ENCODE peak calls at places on chromosomes 6 and 20, in eight cellular contexts. One of them, this sample, is unnamed.

GRCh38 chr6:158654960-158655485 is 5.2 kb downstream of the SYTL3 start:
- DNase-seq in activated T-helper 1 cell treated with anti-CD3 and anti-CD28 coated beads, Interleukin-2, amount 50 U/mL, for 16 hours: no peak
- DNase-seq in activated CD8-positive, alpha-beta memory T cell treated with anti-CD3 and anti-CD28 coated beads, Interleukin-2, amount 10 ng/mL, durations not matched to agents 7 days and 5 days: peak; percentile 37
- DNase-seq in colonic mucosa: peak; percentile 38
- DNase-seq in anterior cingulate cortex: no peak
- DNase-seq in fibroblast of gingiva: peak; percentile 21
- DNase-seq in activated T-cell treated with anti-CD3 and anti-CD28 coated beads, Interleukin-2, amount 50 U/mL, for 24 hours: no peak
- DNase-seq in memory B cell: no peak
- DNase-seq in this sample: no peak

GRCh38 chr6:17276766-17277165 is 4.4 kb upstream of the RBM24 start:
- DNase-seq in colonic mucosa: no peak
- DNase-seq in activated CD8-positive, alpha-beta memory T cell treated with anti-CD3 and anti-CD28 coated beads, Interleukin-2, amount 10 ng/mL, durations not matched to agents 7 days and 5 days: no peak
- DNase-seq in activated T-helper 1 cell treated with anti-CD3 and anti-CD28 coated beads, Interleukin-2, amount 50 U/mL, for 16 hours: no peak
- DNase-seq in memory B cell: no peak
- DNase-seq in anterior cingulate cortex: no peak
- DNase-seq in activated T-cell treated with anti-CD3 and anti-CD28 coated beads, Interleukin-2, amount 50 U/mL, for 24 hours: no peak
- DNase-seq in fibroblast of gingiva: peak; percentile 41
- DNase-seq in this sample: no peak

GRCh38 chr20:47479093-47479492 is 22.6 kb upstream of the NCOA3 start:
- DNase-seq in activated T-helper 1 cell treated with anti-CD3 and anti-CD28 coated beads, Interleukin-2, amount 50 U/mL, for 16 hours: no peak
- DNase-seq in anterior cingulate cortex: no peak
- DNase-seq in activated CD8-positive, alpha-beta memory T cell treated with anti-CD3 and anti-CD28 coated beads, Interleukin-2, amount 10 ng/mL, durations not matched to agents 7 days and 5 days: no peak
- DNase-seq in activated T-cell treated with anti-CD3 and anti-CD28 coated beads, Interleukin-2, amount 50 U/mL, for 24 hours: no peak
- DNase-seq in fibroblast of gingiva: no peak
- DNase-seq in memory B cell: no peak
- DNase-seq in colonic mucosa: no peak
- DNase-seq in this sample: no peak

GRCh38 chr6:153034139-153034538 is 31.6 kb upstream of the MTRF1L start:
- DNase-seq in memory B cell: no peak
- DNase-seq in anterior cingulate cortex: no peak
- DNase-seq in activated T-cell treated with anti-CD3 and anti-CD28 coated beads, Interleukin-2, amount 50 U/mL, for 24 hours: no peak
- DNase-seq in colonic mucosa: no peak
- DNase-seq in activated T-helper 1 cell treated with anti-CD3 and anti-CD28 coated beads, Interleukin-2, amount 50 U/mL, for 16 hours: no peak
- DNase-seq in fibroblast of gingiva: no peak
- DNase-seq in activated CD8-positive, alpha-beta memory T cell treated with anti-CD3 and anti-CD28 coated beads, Interleukin-2, amount 10 ng/mL, durations not matched to agents 7 days and 5 days: no peak
- DNase-seq in this sample: no peak

GRCh38 chr20:58547527-58548475 is 32.6 kb upstream of the APCDD1L start:
- DNase-seq in activated T-helper 1 cell treated with anti-CD3 and anti-CD28 coated beads, Interleukin-2, amount 50 U/mL, for 16 hours: no peak
- DNase-seq in memory B cell: no peak
- DNase-seq in activated T-cell treated with anti-CD3 and anti-CD28 coated beads, Interleukin-2, amount 50 U/mL, for 24 hours: no peak
- DNase-seq in colonic mucosa: no peak
- DNase-seq in activated CD8-positive, alpha-beta memory T cell treated with anti-CD3 and anti-CD28 coated beads, Interleukin-2, amount 10 ng/mL, durations not matched to agents 7 days and 5 days: peak; percentile 25
- DNase-seq in anterior cingulate cortex: no peak
- DNase-seq in fibroblast of gingiva: no peak
- DNase-seq in this sample: no peak

GRCh38 chr6:126188271-126188909 is 151.5 kb upstream of the CENPW start:
- DNase-seq in activated T-helper 1 cell treated with anti-CD3 and anti-CD28 coated beads, Interleukin-2, amount 50 U/mL, for 16 hours: no peak
- DNase-seq in memory B cell: no peak
- DNase-seq in activated CD8-positive, alpha-beta memory T cell treated with anti-CD3 and anti-CD28 coated beads, Interleukin-2, amount 10 ng/mL, durations not matched to agents 7 days and 5 days: no peak
- DNase-seq in activated T-cell treated with anti-CD3 and anti-CD28 coated beads, Interleukin-2, amount 50 U/mL, for 24 hours: no peak
- DNase-seq in fibroblast of gingiva: peak; percentile 82
- DNase-seq in colonic mucosa: no peak
- DNase-seq in anterior cingulate cortex: no peak
- DNase-seq in this sample: no peak

GRCh38 chr6:33459226-33459625 is 4.8 kb downstream of the ZBTB9 start:
- DNase-seq in activated T-cell treated with anti-CD3 and anti-CD28 coated beads, Interleukin-2, amount 50 U/mL, for 24 hours: no peak
- DNase-seq in fibroblast of gingiva: no peak
- DNase-seq in colonic mucosa: no peak
- DNase-seq in memory B cell: no peak
- DNase-seq in activated CD8-positive, alpha-beta memory T cell treated with anti-CD3 and anti-CD28 coated beads, Interleukin-2, amount 10 ng/mL, durations not matched to agents 7 days and 5 days: no peak
- DNase-seq in anterior cingulate cortex: no peak
- DNase-seq in activated T-helper 1 cell treated with anti-CD3 and anti-CD28 coated beads, Interleukin-2, amount 50 U/mL, for 16 hours: no peak
- DNase-seq in this sample: no peak

GRCh38 chr6:119612871-119613515 is 263.4 kb upstream of the MAN1A1 start:
- DNase-seq in activated T-helper 1 cell treated with anti-CD3 and anti-CD28 coated beads, Interleukin-2, amount 50 U/mL, for 16 hours: no peak
- DNase-seq in fibroblast of gingiva: peak; percentile 24
- DNase-seq in anterior cingulate cortex: no peak
- DNase-seq in activated T-cell treated with anti-CD3 and anti-CD28 coated beads, Interleukin-2, amount 50 U/mL, for 24 hours: no peak
- DNase-seq in activated CD8-positive, alpha-beta memory T cell treated with anti-CD3 and anti-CD28 coated beads, Interleukin-2, amount 10 ng/mL, durations not matched to agents 7 days and 5 days: no peak
- DNase-seq in colonic mucosa: no peak
- DNase-seq in memory B cell: no peak
- DNase-seq in this sample: no peak

GRCh38 chr20:50332491-50332980 is 141.9 kb downstream of the CEBPB start:
- DNase-seq in fibroblast of gingiva: no peak
- DNase-seq in activated CD8-positive, alpha-beta memory T cell treated with anti-CD3 and anti-CD28 coated beads, Interleukin-2, amount 10 ng/mL, durations not matched to agents 7 days and 5 days: no peak
- DNase-seq in memory B cell: no peak
- DNase-seq in colonic mucosa: no peak
- DNase-seq in anterior cingulate cortex: no peak
- DNase-seq in activated T-helper 1 cell treated with anti-CD3 and anti-CD28 coated beads, Interleukin-2, amount 50 U/mL, for 16 hours: no peak
- DNase-seq in activated T-cell treated with anti-CD3 and anti-CD28 coated beads, Interleukin-2, amount 50 U/mL, for 24 hours: no peak
- DNase-seq in this sample: no peak

GRCh38 chr6:113291751-113292445 is 565.2 kb upstream of the MARCKS start:
- DNase-seq in fibroblast of gingiva: peak; percentile 62
- DNase-seq in activated T-cell treated with anti-CD3 and anti-CD28 coated beads, Interleukin-2, amount 50 U/mL, for 24 hours: no peak
- DNase-seq in activated CD8-positive, alpha-beta memory T cell treated with anti-CD3 and anti-CD28 coated beads, Interleukin-2, amount 10 ng/mL, durations not matched to agents 7 days and 5 days: no peak
- DNase-seq in anterior cingulate cortex: no peak
- DNase-seq in activated T-helper 1 cell treated with anti-CD3 and anti-CD28 coated beads, Interleukin-2, amount 50 U/mL, for 16 hours: no peak
- DNase-seq in colonic mucosa: no peak
- DNase-seq in memory B cell: no peak
- DNase-seq in this sample: no peak

GRCh38 chr20:22801528-22801927 is 217.2 kb upstream of the FOXA2 start:
- DNase-seq in activated T-cell treated with anti-CD3 and anti-CD28 coated beads, Interleukin-2, amount 50 U/mL, for 24 hours: no peak
- DNase-seq in anterior cingulate cortex: no peak
- DNase-seq in colonic mucosa: no peak
- DNase-seq in memory B cell: no peak
- DNase-seq in activated T-helper 1 cell treated with anti-CD3 and anti-CD28 coated beads, Interleukin-2, amount 50 U/mL, for 16 hours: no peak
- DNase-seq in activated CD8-positive, alpha-beta memory T cell treated with anti-CD3 and anti-CD28 coated beads, Interleukin-2, amount 10 ng/mL, durations not matched to agents 7 days and 5 days: no peak
- DNase-seq in fibroblast of gingiva: peak; percentile 48
- DNase-seq in this sample: no peak

GRCh38 chr6:43806041-43806757 is 36.2 kb downstream of the VEGFA start:
- DNase-seq in memory B cell: no peak
- DNase-seq in colonic mucosa: peak; percentile 93
- DNase-seq in fibroblast of gingiva: peak; percentile 27
- DNase-seq in anterior cingulate cortex: no peak
- DNase-seq in activated T-helper 1 cell treated with anti-CD3 and anti-CD28 coated beads, Interleukin-2, amount 50 U/mL, for 16 hours: no peak
- DNase-seq in activated T-cell treated with anti-CD3 and anti-CD28 coated beads, Interleukin-2, amount 50 U/mL, for 24 hours: no peak
- DNase-seq in activated CD8-positive, alpha-beta memory T cell treated with anti-CD3 and anti-CD28 coated beads, Interleukin-2, amount 10 ng/mL, durations not matched to agents 7 days and 5 days: no peak
- DNase-seq in this sample: peak; percentile 82

GRCh38 chr6:66179363-66179762 is 472.3 kb upstream of the EYS start:
- DNase-seq in memory B cell: no peak
- DNase-seq in activated CD8-positive, alpha-beta memory T cell treated with anti-CD3 and anti-CD28 coated beads, Interleukin-2, amount 10 ng/mL, durations not matched to agents 7 days and 5 days: no peak
- DNase-seq in colonic mucosa: no peak
- DNase-seq in anterior cingulate cortex: no peak
- DNase-seq in activated T-cell treated with anti-CD3 and anti-CD28 coated beads, Interleukin-2, amount 50 U/mL, for 24 hours: no peak
- DNase-seq in activated T-helper 1 cell treated with anti-CD3 and anti-CD28 coated beads, Interleukin-2, amount 50 U/mL, for 16 hours: no peak
- DNase-seq in fibroblast of gingiva: no peak
- DNase-seq in this sample: no peak

GRCh38 chr6:168307011-168307694 is 12.4 kb downstream of the DACT2 start:
- DNase-seq in activated T-helper 1 cell treated with anti-CD3 and anti-CD28 coated beads, Interleukin-2, amount 50 U/mL, for 16 hours: no peak
- DNase-seq in memory B cell: no peak
- DNase-seq in anterior cingulate cortex: no peak
- DNase-seq in activated T-cell treated with anti-CD3 and anti-CD28 coated beads, Interleukin-2, amount 50 U/mL, for 24 hours: no peak
- DNase-seq in activated CD8-positive, alpha-beta memory T cell treated with anti-CD3 and anti-CD28 coated beads, Interleukin-2, amount 10 ng/mL, durations not matched to agents 7 days and 5 days: no peak
- DNase-seq in colonic mucosa: no peak
- DNase-seq in fibroblast of gingiva: no peak
- DNase-seq in this sample: no peak

GRCh38 chr6:33815854-33816253 is 12.1 kb upstream of the MLN start:
- DNase-seq in memory B cell: no peak
- DNase-seq in anterior cingulate cortex: no peak
- DNase-seq in activated CD8-positive, alpha-beta memory T cell treated with anti-CD3 and anti-CD28 coated beads, Interleukin-2, amount 10 ng/mL, durations not matched to agents 7 days and 5 days: no peak
- DNase-seq in activated T-helper 1 cell treated with anti-CD3 and anti-CD28 coated beads, Interleukin-2, amount 50 U/mL, for 16 hours: no peak
- DNase-seq in activated T-cell treated with anti-CD3 and anti-CD28 coated beads, Interleukin-2, amount 50 U/mL, for 24 hours: no peak
- DNase-seq in fibroblast of gingiva: no peak
- DNase-seq in colonic mucosa: no peak
- DNase-seq in this sample: peak; percentile 48

GRCh38 chr20:60718743-60719142 is 533.3 kb upstream of the CDH4 start:
- DNase-seq in activated CD8-positive, alpha-beta memory T cell treated with anti-CD3 and anti-CD28 coated beads, Interleukin-2, amount 10 ng/mL, durations not matched to agents 7 days and 5 days: no peak
- DNase-seq in fibroblast of gingiva: no peak
- DNase-seq in activated T-cell treated with anti-CD3 and anti-CD28 coated beads, Interleukin-2, amount 50 U/mL, for 24 hours: no peak
- DNase-seq in anterior cingulate cortex: no peak
- DNase-seq in colonic mucosa: no peak
- DNase-seq in memory B cell: no peak
- DNase-seq in activated T-helper 1 cell treated with anti-CD3 and anti-CD28 coated beads, Interleukin-2, amount 50 U/mL, for 16 hours: no peak
- DNase-seq in this sample: no peak

GRCh38 chr20:4962257-4962855 is 39.0 kb downstream of the SLC23A2 start:
- DNase-seq in activated T-cell treated with anti-CD3 and anti-CD28 coated beads, Interleukin-2, amount 50 U/mL, for 24 hours: peak; percentile 35
- DNase-seq in activated T-helper 1 cell treated with anti-CD3 and anti-CD28 coated beads, Interleukin-2, amount 50 U/mL, for 16 hours: no peak
- DNase-seq in fibroblast of gingiva: no peak
- DNase-seq in activated CD8-positive, alpha-beta memory T cell treated with anti-CD3 and anti-CD28 coated beads, Interleukin-2, amount 10 ng/mL, durations not matched to agents 7 days and 5 days: peak; percentile 73
- DNase-seq in anterior cingulate cortex: no peak
- DNase-seq in colonic mucosa: no peak
- DNase-seq in memory B cell: no peak
- DNase-seq in this sample: no peak

GRCh38 chr20:5531318-5532081 is 214.7 kb upstream of the PROKR2 start:
- DNase-seq in activated T-helper 1 cell treated with anti-CD3 and anti-CD28 coated beads, Interleukin-2, amount 50 U/mL, for 16 hours: no peak
- DNase-seq in fibroblast of gingiva: peak; percentile 36
- DNase-seq in colonic mucosa: no peak
- DNase-seq in anterior cingulate cortex: no peak
- DNase-seq in activated CD8-positive, alpha-beta memory T cell treated with anti-CD3 and anti-CD28 coated beads, Interleukin-2, amount 10 ng/mL, durations not matched to agents 7 days and 5 days: no peak
- DNase-seq in memory B cell: no peak
- DNase-seq in activated T-cell treated with anti-CD3 and anti-CD28 coated beads, Interleukin-2, amount 50 U/mL, for 24 hours: no peak
- DNase-seq in this sample: no peak

GRCh38 chr20:25705830-25706351 is 9.2 kb upstream of the ZNF337 start:
- DNase-seq in colonic mucosa: no peak
- DNase-seq in fibroblast of gingiva: no peak
- DNase-seq in anterior cingulate cortex: no peak
- DNase-seq in activated T-cell treated with anti-CD3 and anti-CD28 coated beads, Interleukin-2, amount 50 U/mL, for 24 hours: no peak
- DNase-seq in activated CD8-positive, alpha-beta memory T cell treated with anti-CD3 and anti-CD28 coated beads, Interleukin-2, amount 10 ng/mL, durations not matched to agents 7 days and 5 days: no peak
- DNase-seq in activated T-helper 1 cell treated with anti-CD3 and anti-CD28 coated beads, Interleukin-2, amount 50 U/mL, for 16 hours: no peak
- DNase-seq in memory B cell: no peak
- DNase-seq in this sample: no peak

GRCh38 chr20:63061051-63061531 is 54.3 kb upstream of the BHLHE23 start:
- DNase-seq in activated CD8-positive, alpha-beta memory T cell treated with anti-CD3 and anti-CD28 coated beads, Interleukin-2, amount 10 ng/mL, durations not matched to agents 7 days and 5 days: no peak
- DNase-seq in anterior cingulate cortex: no peak
- DNase-seq in fibroblast of gingiva: no peak
- DNase-seq in memory B cell: no peak
- DNase-seq in activated T-helper 1 cell treated with anti-CD3 and anti-CD28 coated beads, Interleukin-2, amount 50 U/mL, for 16 hours: no peak
- DNase-seq in activated T-cell treated with anti-CD3 and anti-CD28 coated beads, Interleukin-2, amount 50 U/mL, for 24 hours: no peak
- DNase-seq in colonic mucosa: no peak
- DNase-seq in this sample: no peak

GRCh38 chr6:87366899-87367298 is 22.3 kb downstream of the C6orf163 start:
- DNase-seq in memory B cell: no peak
- DNase-seq in anterior cingulate cortex: no peak
- DNase-seq in fibroblast of gingiva: no peak
- DNase-seq in activated CD8-positive, alpha-beta memory T cell treated with anti-CD3 and anti-CD28 coated beads, Interleukin-2, amount 10 ng/mL, durations not matched to agents 7 days and 5 days: no peak
- DNase-seq in activated T-cell treated with anti-CD3 and anti-CD28 coated beads, Interleukin-2, amount 50 U/mL, for 24 hours: no peak
- DNase-seq in activated T-helper 1 cell treated with anti-CD3 and anti-CD28 coated beads, Interleukin-2, amount 50 U/mL, for 16 hours: no peak
- DNase-seq in colonic mucosa: no peak
- DNase-seq in this sample: no peak

GRCh38 chr6:13280253-13280652 is 48.1 kb downstream of the TBC1D7 start:
- DNase-seq in activated T-cell treated with anti-CD3 and anti-CD28 coated beads, Interleukin-2, amount 50 U/mL, for 24 hours: no peak
- DNase-seq in colonic mucosa: no peak
- DNase-seq in activated T-helper 1 cell treated with anti-CD3 and anti-CD28 coated beads, Interleukin-2, amount 50 U/mL, for 16 hours: no peak
- DNase-seq in anterior cingulate cortex: no peak
- DNase-seq in memory B cell: peak; percentile 29
- DNase-seq in fibroblast of gingiva: no peak
- DNase-seq in activated CD8-positive, alpha-beta memory T cell treated with anti-CD3 and anti-CD28 coated beads, Interleukin-2, amount 10 ng/mL, durations not matched to agents 7 days and 5 days: no peak
- DNase-seq in this sample: no peak

GRCh38 chr6:70668499-70668812 is 773 bp downstream of the SMAP1 start:
- DNase-seq in activated T-cell treated with anti-CD3 and anti-CD28 coated beads, Interleukin-2, amount 50 U/mL, for 24 hours: no peak
- DNase-seq in activated T-helper 1 cell treated with anti-CD3 and anti-CD28 coated beads, Interleukin-2, amount 50 U/mL, for 16 hours: peak; percentile 0
- DNase-seq in colonic mucosa: peak; percentile 80
- DNase-seq in activated CD8-positive, alpha-beta memory T cell treated with anti-CD3 and anti-CD28 coated beads, Interleukin-2, amount 10 ng/mL, durations not matched to agents 7 days and 5 days: no peak
- DNase-seq in memory B cell: no peak
- DNase-seq in anterior cingulate cortex: no peak
- DNase-seq in fibroblast of gingiva: no peak
- DNase-seq in this sample: no peak

GRCh38 chr6:169445661-169446581 is 192.3 kb upstream of the THBS2 start:
- DNase-seq in anterior cingulate cortex: no peak
- DNase-seq in colonic mucosa: peak; percentile 54
- DNase-seq in activated T-cell treated with anti-CD3 and anti-CD28 coated beads, Interleukin-2, amount 50 U/mL, for 24 hours: no peak
- DNase-seq in memory B cell: no peak
- DNase-seq in fibroblast of gingiva: no peak
- DNase-seq in activated CD8-positive, alpha-beta memory T cell treated with anti-CD3 and anti-CD28 coated beads, Interleukin-2, amount 10 ng/mL, durations not matched to agents 7 days and 5 days: no peak
- DNase-seq in activated T-helper 1 cell treated with anti-CD3 and anti-CD28 coated beads, Interleukin-2, amount 50 U/mL, for 16 hours: no peak
- DNase-seq in this sample: peak; percentile 41

GRCh38 chr20:2840138-2840966 is at the start of the genes PCED1A and VPS16:
- DNase-seq in colonic mucosa: peak; percentile 86
- DNase-seq in memory B cell: peak; percentile 88
- DNase-seq in fibroblast of gingiva: peak; percentile 85
- DNase-seq in activated T-cell treated with anti-CD3 and anti-CD28 coated beads, Interleukin-2, amount 50 U/mL, for 24 hours: peak; percentile 97
- DNase-seq in activated CD8-positive, alpha-beta memory T cell treated with anti-CD3 and anti-CD28 coated beads, Interleukin-2, amount 10 ng/mL, durations not matched to agents 7 days and 5 days: peak; percentile 92
- DNase-seq in activated T-helper 1 cell treated with anti-CD3 and anti-CD28 coated beads, Interleukin-2, amount 50 U/mL, for 16 hours: peak; percentile 83
- DNase-seq in anterior cingulate cortex: peak; percentile 84
- DNase-seq in this sample: peak; percentile 85

GRCh38 chr20:25864326-25864970 is 167.8 kb upstream of the ZNF337 start:
- DNase-seq in fibroblast of gingiva: no peak
- DNase-seq in anterior cingulate cortex: no peak
- DNase-seq in activated T-cell treated with anti-CD3 and anti-CD28 coated beads, Interleukin-2, amount 50 U/mL, for 24 hours: no peak
- DNase-seq in activated T-helper 1 cell treated with anti-CD3 and anti-CD28 coated beads, Interleukin-2, amount 50 U/mL, for 16 hours: no peak
- DNase-seq in activated CD8-positive, alpha-beta memory T cell treated with anti-CD3 and anti-CD28 coated beads, Interleukin-2, amount 10 ng/mL, durations not matched to agents 7 days and 5 days: no peak
- DNase-seq in memory B cell: no peak
- DNase-seq in colonic mucosa: no peak
- DNase-seq in this sample: no peak

GRCh38 chr6:25706314-25707014 is 48.1 kb upstream of the SLC17A4 start:
- DNase-seq in activated CD8-positive, alpha-beta memory T cell treated with anti-CD3 and anti-CD28 coated beads, Interleukin-2, amount 10 ng/mL, durations not matched to agents 7 days and 5 days: no peak
- DNase-seq in anterior cingulate cortex: no peak
- DNase-seq in colonic mucosa: no peak
- DNase-seq in memory B cell: no peak
- DNase-seq in activated T-helper 1 cell treated with anti-CD3 and anti-CD28 coated beads, Interleukin-2, amount 50 U/mL, for 16 hours: no peak
- DNase-seq in fibroblast of gingiva: no peak
- DNase-seq in activated T-cell treated with anti-CD3 and anti-CD28 coated beads, Interleukin-2, amount 50 U/mL, for 24 hours: no peak
- DNase-seq in this sample: no peak

GRCh38 chr6:40903456-40903855 is 135.6 kb downstream of the UNC5CL start:
- DNase-seq in memory B cell: no peak
- DNase-seq in activated T-cell treated with anti-CD3 and anti-CD28 coated beads, Interleukin-2, amount 50 U/mL, for 24 hours: no peak
- DNase-seq in activated CD8-positive, alpha-beta memory T cell treated with anti-CD3 and anti-CD28 coated beads, Interleukin-2, amount 10 ng/mL, durations not matched to agents 7 days and 5 days: no peak
- DNase-seq in anterior cingulate cortex: no peak
- DNase-seq in activated T-helper 1 cell treated with anti-CD3 and anti-CD28 coated beads, Interleukin-2, amount 50 U/mL, for 16 hours: no peak
- DNase-seq in fibroblast of gingiva: no peak
- DNase-seq in colonic mucosa: no peak
- DNase-seq in this sample: no peak

GRCh38 chr6:38396209-38396608 is 243.5 kb downstream of the BTBD9 start:
- DNase-seq in colonic mucosa: no peak
- DNase-seq in memory B cell: no peak
- DNase-seq in activated T-helper 1 cell treated with anti-CD3 and anti-CD28 coated beads, Interleukin-2, amount 50 U/mL, for 16 hours: no peak
- DNase-seq in activated CD8-positive, alpha-beta memory T cell treated with anti-CD3 and anti-CD28 coated beads, Interleukin-2, amount 10 ng/mL, durations not matched to agents 7 days and 5 days: no peak
- DNase-seq in anterior cingulate cortex: no peak
- DNase-seq in activated T-cell treated with anti-CD3 and anti-CD28 coated beads, Interleukin-2, amount 50 U/mL, for 24 hours: no peak
- DNase-seq in fibroblast of gingiva: no peak
- DNase-seq in this sample: peak; percentile 29

GRCh38 chr6:125294036-125294435 is 7.7 kb downstream of the HDDC2 start:
- DNase-seq in memory B cell: no peak
- DNase-seq in activated CD8-positive, alpha-beta memory T cell treated with anti-CD3 and anti-CD28 coated beads, Interleukin-2, amount 10 ng/mL, durations not matched to agents 7 days and 5 days: no peak
- DNase-seq in activated T-helper 1 cell treated with anti-CD3 and anti-CD28 coated beads, Interleukin-2, amount 50 U/mL, for 16 hours: no peak
- DNase-seq in activated T-cell treated with anti-CD3 and anti-CD28 coated beads, Interleukin-2, amount 50 U/mL, for 24 hours: no peak
- DNase-seq in fibroblast of gingiva: peak; percentile 35
- DNase-seq in colonic mucosa: no peak
- DNase-seq in anterior cingulate cortex: no peak
- DNase-seq in this sample: no peak

GRCh38 chr6:86256615-86257187 is 614.0 kb upstream of the SYNCRIP start:
- DNase-seq in colonic mucosa: no peak
- DNase-seq in activated CD8-positive, alpha-beta memory T cell treated with anti-CD3 and anti-CD28 coated beads, Interleukin-2, amount 10 ng/mL, durations not matched to agents 7 days and 5 days: no peak
- DNase-seq in fibroblast of gingiva: no peak
- DNase-seq in activated T-helper 1 cell treated with anti-CD3 and anti-CD28 coated beads, Interleukin-2, amount 50 U/mL, for 16 hours: no peak
- DNase-seq in memory B cell: no peak
- DNase-seq in activated T-cell treated with anti-CD3 and anti-CD28 coated beads, Interleukin-2, amount 50 U/mL, for 24 hours: no peak
- DNase-seq in anterior cingulate cortex: no peak
- DNase-seq in this sample: no peak

GRCh38 chr6:100283288-100283687 is 181.4 kb downstream of the SIM1 start:
- DNase-seq in fibroblast of gingiva: peak; percentile 20
- DNase-seq in activated CD8-positive, alpha-beta memory T cell treated with anti-CD3 and anti-CD28 coated beads, Interleukin-2, amount 10 ng/mL, durations not matched to agents 7 days and 5 days: no peak
- DNase-seq in activated T-helper 1 cell treated with anti-CD3 and anti-CD28 coated beads, Interleukin-2, amount 50 U/mL, for 16 hours: no peak
- DNase-seq in memory B cell: no peak
- DNase-seq in activated T-cell treated with anti-CD3 and anti-CD28 coated beads, Interleukin-2, amount 50 U/mL, for 24 hours: no peak
- DNase-seq in colonic mucosa: no peak
- DNase-seq in anterior cingulate cortex: no peak
- DNase-seq in this sample: peak; percentile 77

GRCh38 chr6:166512567-166512966 is 73.9 kb downstream of the RAMACL start:
- DNase-seq in fibroblast of gingiva: no peak
- DNase-seq in activated T-cell treated with anti-CD3 and anti-CD28 coated beads, Interleukin-2, amount 50 U/mL, for 24 hours: no peak
- DNase-seq in activated CD8-positive, alpha-beta memory T cell treated with anti-CD3 and anti-CD28 coated beads, Interleukin-2, amount 10 ng/mL, durations not matched to agents 7 days and 5 days: no peak
- DNase-seq in colonic mucosa: no peak
- DNase-seq in activated T-helper 1 cell treated with anti-CD3 and anti-CD28 coated beads, Interleukin-2, amount 50 U/mL, for 16 hours: no peak
- DNase-seq in memory B cell: peak; percentile 69
- DNase-seq in anterior cingulate cortex: no peak
- DNase-seq in this sample: peak; percentile 22

GRCh38 chr20:42123981-42124473 is 505.9 kb upstream of the CHD6 start:
- DNase-seq in colonic mucosa: no peak
- DNase-seq in fibroblast of gingiva: no peak
- DNase-seq in activated T-helper 1 cell treated with anti-CD3 and anti-CD28 coated beads, Interleukin-2, amount 50 U/mL, for 16 hours: no peak
- DNase-seq in activated CD8-positive, alpha-beta memory T cell treated with anti-CD3 and anti-CD28 coated beads, Interleukin-2, amount 10 ng/mL, durations not matched to agents 7 days and 5 days: no peak
- DNase-seq in memory B cell: no peak
- DNase-seq in activated T-cell treated with anti-CD3 and anti-CD28 coated beads, Interleukin-2, amount 50 U/mL, for 24 hours: no peak
- DNase-seq in anterior cingulate cortex: no peak
- DNase-seq in this sample: no peak